ENCODE peak calls at places on chromosomes 5 and 9, in four cellular contexts. A is HTR-8/SVneo, V is tibial nerve, N is ovary. Y is an unnamed sample.

GRCh38 chr5:18220631-18221030 is 586.4 kb downstream of the TAF11L14 start:
- DNase-seq in A (no peak), V (no peak), N (no peak), Y (no peak)

GRCh38 chr5:150053231-150053626 is 33.1 kb downstream of the CSF1R start:
- DNase-seq in A (peak), V (no peak), N (no peak), Y (peak)

GRCh38 chr9:36764364-36765076 is 191.8 kb downstream of the MELK start:
- DNase-seq in A (no peak), V (no peak), N (no peak), Y (no peak)

GRCh38 chr9:18189876-18190670 is 283.9 kb upstream of the ADAMTSL1 start:
- DNase-seq in A (no peak), V (no peak), N (no peak), Y (no peak)

GRCh38 chr5:100574716-100575115 is 39.5 kb downstream of the FAM174A start:
- DNase-seq in A (no peak), V (no peak), N (no peak), Y (no peak)

GRCh38 chr9:16729656-16730055 is 140.8 kb downstream of the BNC2 start:
- DNase-seq in A (no peak), V (no peak), N (no peak), Y (no peak)

GRCh38 chr5:1187234-1187949 is 14.0 kb upstream of the SLC6A19 start:
- DNase-seq in A (no peak), V (no peak), N (no peak), Y (no peak)

GRCh38 chr5:123659006-123659405 is 147.0 kb downstream of the CSNK1G3 start:
- DNase-seq in A (no peak), V (no peak), N (no peak), Y (no peak)

GRCh38 chr5:40831346-40832210 is 3.4 kb downstream of the RPL37 start:
- DNase-seq in A (no peak), V (no peak), N (no peak), Y (no peak)

GRCh38 chr5:177147239-177147638 is 13.7 kb downstream of the NSD1 start:
- DNase-seq in A (no peak), V (no peak), N (no peak), Y (no peak)

GRCh38 chr5:36820900-36821299 is 55.7 kb upstream of the NIPBL start:
- DNase-seq in A (no peak), V (no peak), N (no peak), Y (no peak)

GRCh38 chr5:4700082-4700481 is 440.0 kb upstream of the ADAMTS16 start:
- DNase-seq in A (no peak), V (peak), N (no peak), Y (peak)

GRCh38 chr9:116149844-116150243 is 3.7 kb upstream of the PAPPA start:
- DNase-seq in A (no peak), V (no peak), N (no peak), Y (peak)

GRCh38 chr5:82360043-82360442 is 81.9 kb upstream of the RPS23 start:
- DNase-seq in A (no peak), V (no peak), N (no peak), Y (no peak)

GRCh38 chr9:16213781-16214515 is 656.5 kb downstream of the BNC2 start:
- DNase-seq in A (no peak), V (peak), N (peak), Y (no peak)

GRCh38 chr9:124259273-124260078 is 1.7 kb downstream of the NEK6 start:
- DNase-seq in A (peak), V (peak), N (peak), Y (no peak)

GRCh38 chr5:123154857-123155467 is 65.9 kb downstream of the PRDM6 start:
- DNase-seq in A (no peak), V (no peak), N (no peak), Y (no peak)

GRCh38 chr5:157143127-157143959 is 678 bp upstream of the MED7 start:
- DNase-seq in A (peak), V (peak), N (peak), Y (peak)

GRCh38 chr5:42880621-42881020 is 68.9 kb upstream of the SELENOP start:
- DNase-seq in A (no peak), V (no peak), N (no peak), Y (no peak)

GRCh38 chr9:98702835-98703385 is 5.8 kb downstream of the GABBR2 start:
- DNase-seq in A (no peak), V (no peak), N (no peak), Y (no peak)

GRCh38 chr5:66041612-66042011 is 102.5 kb upstream of the SREK1 start:
- DNase-seq in A (no peak), V (no peak), N (no peak), Y (no peak)

GRCh38 chr5:141508808-141509611 is 20.1 kb downstream of the PCDHGC5 start:
- DNase-seq in A (peak), V (peak), N (peak), Y (peak)

GRCh38 chr9:5592231-5592630 is 36.7 kb upstream of the RIC1 start:
- DNase-seq in A (no peak), V (no peak), N (no peak), Y (no peak)

GRCh38 chr5:10479226-10479721 is 37.6 kb downstream of the ROPN1L start:
- DNase-seq in A (peak), V (no peak), N (no peak), Y (peak)

GRCh38 chr5:139388198-139388821 is 1.4 kb downstream of the MZB1 start:
- DNase-seq in A (no peak), V (no peak), N (peak), Y (peak)

GRCh38 chr9:6584881-6585597 is 60.5 kb downstream of the GLDC start:
- DNase-seq in A (no peak), V (no peak), N (no peak), Y (no peak)

Y was measured in endodermal cell.